ENCODE peak calls at places on chromosomes 3 and 15, in five cellular contexts. G, T, Z, V and N are unnamed samples.

GRCh38 chr15:68821898-68822380 is 1.2 kb upstream of the ANP32A start:
- DNase-seq in G (no peak), T (no peak), Z (no peak), V (no peak), N (no peak)

GRCh38 chr3:24510030-24510648 is 15.5 kb upstream of the THRB start:
- DNase-seq in G (no peak), T (no peak), Z (no peak), V (no peak), N (no peak)

GRCh38 chr15:39748276-39748675 is 34.4 kb downstream of the FSIP1 start:
- DNase-seq in G (no peak), T (no peak), Z (no peak), V (no peak), N (no peak)

GRCh38 chr3:88203537-88204143 is 53.9 kb downstream of the C3orf38 start:
- DNase-seq in G (peak; percentile 60), T (peak; percentile 68), Z (peak; percentile 72), V (peak; percentile 65), N (no peak)

GRCh38 chr3:153161138-153161713 is 800 bp upstream of the RAP2B start:
- DNase-seq in G (peak; percentile 91), T (peak; percentile 91), Z (peak; percentile 93), V (peak; percentile 93), N (peak; percentile 93)

GRCh38 chr3:127141921-127142730 is 50.8 kb upstream of the PRR23E start:
- DNase-seq in G (no peak), T (no peak), Z (peak; percentile 91), V (no peak), N (peak; percentile 27)

GRCh38 chr3:160755776-160756304 is at the start of gene PPM1L:
- DNase-seq in G (peak; percentile 56), T (peak; percentile 51), Z (peak; percentile 68), V (peak; percentile 52), N (peak; percentile 95)

GRCh38 chr3:123421353-123422174 is 27.3 kb downstream of the ADCY5 start:
- DNase-seq in G (no peak), T (peak; percentile 73), Z (no peak), V (no peak), N (no peak)

GRCh38 chr3:182746959-182747358 is 46.3 kb upstream of the ATP11B start:
- DNase-seq in G (no peak), T (no peak), Z (no peak), V (no peak), N (no peak)

GRCh38 chr3:8301977-8302589 is 199.5 kb upstream of the LMCD1 start:
- DNase-seq in G (no peak), T (no peak), Z (no peak), V (no peak), N (no peak)

GRCh38 chr3:85881833-85882393 is 923.1 kb downstream of the CADM2 start:
- DNase-seq in G (no peak), T (no peak), Z (no peak), V (no peak), N (no peak)

GRCh38 chr3:50581459-50581842 is 12.1 kb downstream of the HEMK1 start:
- DNase-seq in G (no peak), T (no peak), Z (no peak), V (no peak), N (no peak)

GRCh38 chr15:32970847-32971246 is 223.7 kb downstream of the FMN1 start:
- DNase-seq in G (peak; percentile 30), T (no peak), Z (no peak), V (no peak), N (no peak)

GRCh38 chr3:196431193-196432136 is 762 bp downstream of the UBXN7 start:
- DNase-seq in G (peak; percentile 33), T (peak; percentile 49), Z (no peak), V (no peak), N (peak; percentile 91)

GRCh38 chr3:24129549-24129948 is 184.5 kb downstream of the NR1D2 start:
- DNase-seq in G (no peak), T (no peak), Z (no peak), V (no peak), N (no peak)

GRCh38 chr15:41919201-41919820 is 25.5 kb upstream of the SPTBN5 start:
- DNase-seq in G (no peak), T (peak; percentile 42), Z (no peak), V (no peak), N (peak; percentile 67)

GRCh38 chr3:196533260-196533681 is 18.1 kb upstream of the SMCO1 start:
- DNase-seq in G (no peak), T (no peak), Z (no peak), V (no peak), N (no peak)

GRCh38 chr15:70504305-70504951 is 258.9 kb downstream of the UACA start:
- DNase-seq in G (peak; percentile 37), T (peak; percentile 80), Z (peak; percentile 47), V (no peak), N (peak; percentile 92)

GRCh38 chr3:14555835-14556234 is 15.7 kb upstream of the GRIP2 start:
- DNase-seq in G (no peak), T (no peak), Z (peak; percentile 64), V (no peak), N (no peak)

GRCh38 chr3:150922611-150923010 is 17.4 kb upstream of the MINDY4B start:
- DNase-seq in G (peak; percentile 22), T (no peak), Z (no peak), V (no peak), N (no peak)

GRCh38 chr15:69903476-69904295 is 194.0 kb downstream of the TLE3 start:
- DNase-seq in G (no peak), T (no peak), Z (no peak), V (no peak), N (no peak)

GRCh38 chr15:100566850-100567249 is 35.1 kb downstream of the LINS1 start:
- DNase-seq in G (no peak), T (no peak), Z (no peak), V (no peak), N (no peak)

GRCh38 chr15:79635897-79636596 is 203.9 kb downstream of the MINAR1 start:
- DNase-seq in G (no peak), T (no peak), Z (no peak), V (no peak), N (no peak)

GRCh38 chr3:190192807-190193206 is 72.1 kb upstream of the P3H2 start:
- DNase-seq in G (no peak), T (no peak), Z (no peak), V (no peak), N (no peak)

GRCh38 chr3:172542999-172543398 is 19.8 kb upstream of the TNFSF10 start:
- DNase-seq in G (no peak), T (no peak), Z (no peak), V (no peak), N (no peak)

GRCh38 chr3:141530133-141530768 is 43.4 kb downstream of the RASA2 start:
- DNase-seq in G (no peak), T (no peak), Z (no peak), V (no peak), N (no peak)

GRCh38 chr3:8442993-8443670 is 58.5 kb upstream of the LMCD1 start:
- DNase-seq in G (no peak), T (no peak), Z (no peak), V (no peak), N (no peak)

GRCh38 chr3:160921020-160921635 is 165.1 kb downstream of the PPM1L start:
- DNase-seq in G (no peak), T (no peak), Z (peak; percentile 30), V (no peak), N (no peak)

GRCh38 chr15:39149636-39150035 is 431.2 kb upstream of the THBS1 start:
- DNase-seq in G (no peak), T (no peak), Z (no peak), V (no peak), N (no peak)

GRCh38 chr3:101939391-101939790 is 90.1 kb downstream of the NFKBIZ start:
- DNase-seq in G (no peak), T (no peak), Z (no peak), V (no peak), N (no peak)

GRCh38 chr3:101941253-101942039 is 92.1 kb downstream of the NFKBIZ start:
- DNase-seq in G (no peak), T (no peak), Z (no peak), V (no peak), N (no peak)

GRCh38 chr3:101938262-101938847 is 89.0 kb downstream of the NFKBIZ start:
- DNase-seq in G (no peak), T (no peak), Z (no peak), V (no peak), N (no peak)

GRCh38 chr3:101942356-101942755 is 93.0 kb downstream of the NFKBIZ start:
- DNase-seq in G (no peak), T (no peak), Z (no peak), V (no peak), N (no peak)

GRCh38 chr3:101940521-101940992 is 91.2 kb downstream of the NFKBIZ start:
- DNase-seq in G (peak; percentile 43), T (no peak), Z (no peak), V (no peak), N (peak; percentile 82)
- TF ChIP-seq CTCF in G (no peak), T (no peak), Z (no peak), V (no peak), N (no peak)

DNA sequence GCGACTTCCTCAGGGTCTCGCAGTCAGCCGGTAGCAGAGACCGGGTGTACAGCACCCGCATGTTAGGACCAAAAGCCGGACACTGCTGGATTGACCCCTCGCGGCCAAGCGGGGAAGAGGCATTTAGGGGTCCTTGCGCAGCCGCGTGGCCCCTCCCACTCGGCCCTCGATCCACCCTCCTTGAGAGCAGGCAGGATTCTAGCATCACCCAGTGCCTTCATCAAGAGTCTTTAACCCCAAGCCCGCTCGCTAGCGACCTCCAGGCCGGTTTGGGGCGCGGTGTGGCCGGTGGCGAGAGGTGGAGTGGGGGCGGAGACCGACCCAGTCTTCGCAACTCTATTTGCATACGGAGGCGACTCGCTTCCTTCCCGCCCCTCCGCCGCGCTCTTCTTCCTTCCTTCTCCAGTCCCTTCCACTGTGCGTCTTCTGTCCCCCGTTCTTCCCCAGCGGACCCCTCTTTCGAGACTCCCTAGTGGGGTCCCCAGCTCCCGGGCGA is at the start of gene ST6GAL1:
- DNase-seq in G (peak; percentile 62), T (peak; percentile 61), Z (peak; percentile 67), V (no peak), N (peak; percentile 97)
- TF ChIP-seq POLR2A in G (peak; percentile 40), T (no peak), Z (no peak), V (no peak), N (no peak)

DNA sequence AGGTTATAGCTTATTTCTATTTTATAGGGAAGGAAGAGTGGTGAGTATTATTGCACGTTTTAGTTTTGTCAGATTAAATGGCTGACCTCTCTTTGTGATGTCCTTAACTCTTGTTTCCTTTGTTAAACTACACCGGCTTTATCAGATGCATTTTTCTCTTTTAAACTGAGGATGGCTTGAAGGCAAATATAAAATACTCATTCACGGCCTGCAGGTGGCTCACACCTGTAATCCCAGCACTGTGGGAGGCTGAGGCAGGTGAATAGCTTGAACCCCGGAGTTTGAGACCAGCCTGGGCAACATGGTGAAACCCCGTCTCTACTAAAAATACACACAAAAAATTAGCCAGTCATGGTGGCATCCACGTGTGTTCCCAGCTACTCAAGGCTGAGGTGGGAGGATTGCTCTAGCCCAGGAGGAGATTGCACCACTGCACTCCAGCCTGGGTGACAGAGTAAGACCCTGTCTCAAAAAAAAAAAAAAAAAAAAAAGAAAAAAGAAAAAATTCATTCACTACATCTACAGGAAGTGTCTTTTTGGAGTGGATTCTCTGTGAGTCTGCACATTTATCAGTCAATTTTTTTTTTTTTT is 34.8 kb upstream of the SACM1L start:
- DNase-seq in G (no peak), T (no peak), Z (no peak), V (no peak), N (no peak)
- TF ChIP-seq CTCF in G (no peak), T (no peak), Z (no peak), V (no peak), N (no peak)

GRCh38 chr3:57889807-57890206 is 118.4 kb upstream of the FLNB start:
- DNase-seq in G (no peak), T (no peak), Z (no peak), V (no peak), N (no peak)
- TF ChIP-seq POLR2A in G (peak; percentile 72), T (no peak), Z (no peak), V (no peak), N (no peak)

GRCh38 chr3:46854543-46854942 is 8.7 kb downstream of the MYL3 start:
- DNase-seq in G (peak; percentile 10), T (peak; percentile 11), Z (no peak), V (peak; percentile 44), N (peak; percentile 46)
- TF ChIP-seq CTCF in G (no peak), T (no peak), Z (no peak), V (no peak), N (no peak)